ENCODE peak calls at places on chromosomes 4 and X, in five cellular contexts. S is central memory CD4-positive, alpha-beta T cell; L is AG20443; V is stimulated activated CD4-positive, alpha-beta T cell treated with anti-CD3 and anti-CD28 coated beads, Interleukin-4, amount 100 ng/mL, for 4 hours; F is HT1080. A is an unnamed sample.

GRCh38 chr4:148730766-148731165 is 288.6 kb upstream of the NR3C2 start:
- DNase-seq in S (no peak), L (no peak), V (no peak), F (no peak), A (no peak)

GRCh38 chrX:107562482-107562881 is 65.8 kb upstream of the PRPS1 start:
- DNase-seq in S (no peak), L (peak), V (no peak), F (peak), A (peak)

GRCh38 chr4:120714581-120714980 is 207.9 kb downstream of the PRDM5 start:
- DNase-seq in S (no peak), L (no peak), V (no peak), F (no peak), A (no peak)

GRCh38 chr4:111198426-111198825 is 575.5 kb upstream of the PITX2 start:
- DNase-seq in S (no peak), L (no peak), V (no peak), F (no peak), A (no peak)

GRCh38 chrX:106862972-106863688 is 40.0 kb downstream of the RIPPLY1 start:
- DNase-seq in S (peak), L (no peak), V (no peak), F (peak), A (peak)

GRCh38 chr4:189792819-189793618 is 147.7 kb upstream of the FRG1 start:
- DNase-seq in S (peak), L (peak), V (peak), F (peak), A (peak)

GRCh38 chrX:123846598-123847038 is 13.2 kb upstream of the XIAP start:
- DNase-seq in S (no peak), L (no peak), V (no peak), F (peak), A (peak)

GRCh38 chr4:157290622-157291021 is 70.1 kb downstream of the GRIA2 start:
- DNase-seq in S (no peak), L (no peak), V (no peak), F (no peak), A (no peak)

GRCh38 chrX:68462197-68462596 is 28.9 kb upstream of the OPHN1 start:
- DNase-seq in S (no peak), L (no peak), V (no peak), F (peak), A (peak)

GRCh38 chrX:48918644-48919340 is at the start of gene PIM2:
- DNase-seq in S (peak), L (peak), V (peak), F (no peak), A (peak)

GRCh38 chr4:113607998-113608397 is 153.5 kb downstream of the CAMK2D start:
- DNase-seq in S (no peak), L (no peak), V (no peak), F (no peak), A (no peak)

GRCh38 chr4:150573534-150573933 is 8.4 kb upstream of the MAB21L2 start:
- DNase-seq in S (no peak), L (no peak), V (no peak), F (peak), A (no peak)

GRCh38 chr4:135601351-135601750 is 1399.8 kb upstream of the PABPC4L start:
- DNase-seq in S (no peak), L (no peak), V (no peak), F (no peak), A (no peak)

GRCh38 chr4:110442788-110443187 is 33.2 kb upstream of the ENPEP start:
- DNase-seq in S (no peak), L (no peak), V (no peak), F (no peak), A (no peak)

GRCh38 chr4:141571793-141572192 is 64.6 kb upstream of the IL15 start:
- DNase-seq in S (no peak), L (no peak), V (no peak), F (no peak), A (no peak)

GRCh38 chr4:663438-664428 is 10.3 kb downstream of the ATP5ME start:
- DNase-seq in S (peak), L (no peak), V (peak), F (no peak), A (peak)

GRCh38 chr4:101953949-101954348 is 163.4 kb downstream of the BANK1 start:
- DNase-seq in S (no peak), L (peak), V (no peak), F (peak), A (peak)

GRCh38 chr4:105979506-105979905 is 84.2 kb downstream of the NPNT start:
- DNase-seq in S (no peak), L (no peak), V (no peak), F (peak), A (peak)

GRCh38 chrX:22968494-22968893 is 31.3 kb upstream of the DDX53 start:
- DNase-seq in S (no peak), L (no peak), V (no peak), F (no peak), A (no peak)

GRCh38 chr4:4440333-4441061 is 53.6 kb downstream of the NSG1 start:
- DNase-seq in S (no peak), L (no peak), V (no peak), F (no peak), A (no peak)

GRCh38 chr4:54099287-54099958 is 540 bp upstream of the GSX2 start:
- DNase-seq in S (no peak), L (no peak), V (no peak), F (no peak), A (no peak)

A was measured in Daoy.